ENCODE peak calls at places on chromosomes 1 and 21, in four cellular contexts. L, B, Z and N are unnamed samples.

GRCh38 chr1:7250176-7250575 is 464.9 kb downstream of the CAMTA1 start:
- DNase-seq in B (no peak), Z (no peak), L (no peak), N (no peak)

GRCh38 chr1:110309768-110310167 is 29.4 kb upstream of the RBM15 start:
- DNase-seq in B (no peak), Z (no peak), L (peak; percentile 56), N (no peak)

GRCh38 chr1:219188331-219188803 is 14.7 kb downstream of the LYPLAL1 start:
- DNase-seq in L (no peak), B (no peak), Z (no peak), N (no peak)

GRCh38 chr1:51989582-51990477 is 670 bp downstream of the RAB3B start:
- DNase-seq in Z (no peak), B (no peak), L (no peak), N (no peak)

GRCh38 chr1:94920061-94920460 is 6.8 kb downstream of the CNN3 start:
- DNase-seq in L (no peak), Z (no peak), B (no peak), N (no peak)

GRCh38 chr1:231376101-231376500 is 38.0 kb downstream of the SPRTN start:
- DNase-seq in Z (peak; percentile 46), B (no peak), L (no peak), N (no peak)

GRCh38 chr1:226798427-226799411 is 59.6 kb upstream of the ITPKB start:
- DNase-seq in Z (no peak), L (no peak), B (no peak), N (no peak)

GRCh38 chr1:113403065-113403464 is 12.8 kb downstream of the MAGI3 start:
- DNase-seq in L (no peak), B (no peak), Z (no peak), N (no peak)

GRCh38 chr1:52707927-52708655 is 9.9 kb upstream of the COA7 start:
- DNase-seq in L (no peak), Z (peak; percentile 62), B (no peak), N (no peak)

GRCh38 chr1:241525026-241525425 is 5.5 kb upstream of the FH start:
- DNase-seq in Z (no peak), L (no peak), B (no peak), N (no peak)

GRCh38 chr21:15742052-15742451 is 12.3 kb downstream of the USP25 start:
- DNase-seq in B (no peak), L (no peak), Z (no peak), N (no peak)

GRCh38 chr1:159247266-159247665 is 42.6 kb downstream of the ACKR1 start:
- DNase-seq in B (no peak), L (no peak), Z (no peak), N (no peak)

GRCh38 chr1:159248311-159248710 is 43.6 kb downstream of the ACKR1 start:
- DNase-seq in L (no peak), B (no peak), Z (no peak), N (no peak)

DNA sequence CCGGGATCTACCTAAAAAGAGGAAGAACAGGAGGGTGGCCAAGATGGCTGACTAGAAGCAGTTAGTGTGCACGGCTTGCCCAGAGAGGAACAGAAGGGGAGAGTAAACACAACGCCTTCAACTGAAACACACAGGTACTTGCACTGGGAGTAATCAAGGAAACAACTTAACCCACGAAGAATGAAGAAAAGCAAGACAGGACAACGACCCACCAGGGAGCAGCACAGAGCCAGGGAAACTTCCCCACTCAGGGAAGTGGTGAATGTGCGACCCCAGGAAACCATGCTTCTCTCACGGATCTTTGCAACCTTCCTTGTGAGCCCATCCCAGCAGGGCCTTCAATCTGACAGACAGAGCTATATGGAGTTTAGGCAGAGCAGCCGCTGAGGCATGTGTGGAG is 46.1 kb downstream of the ACKR1 start:
- DNase-seq in L (no peak), B (no peak), Z (peak; percentile 9), N (no peak)
- TF ChIP-seq CTCF in L (no peak), B (no peak), Z (no peak), N (no peak)

GRCh38 chr21:46237474-46237873 is 8.9 kb upstream of the LSS start:
- DNase-seq in Z (no peak), L (no peak), B (no peak), N (no peak)

GRCh38 chr21:46239817-46240325 is 11.3 kb upstream of the LSS start:
- DNase-seq in B (no peak), L (no peak), Z (no peak), N (no peak)

GRCh38 chr21:46229133-46229922 is 754 bp upstream of the LSS start:
- DNase-seq in L (no peak), B (no peak), Z (no peak), N (no peak)

GRCh38 chr21:46229923-46230260 is 1.3 kb upstream of the LSS start:
- DNase-seq in L (no peak), B (no peak), Z (no peak), N (no peak)

DNA sequence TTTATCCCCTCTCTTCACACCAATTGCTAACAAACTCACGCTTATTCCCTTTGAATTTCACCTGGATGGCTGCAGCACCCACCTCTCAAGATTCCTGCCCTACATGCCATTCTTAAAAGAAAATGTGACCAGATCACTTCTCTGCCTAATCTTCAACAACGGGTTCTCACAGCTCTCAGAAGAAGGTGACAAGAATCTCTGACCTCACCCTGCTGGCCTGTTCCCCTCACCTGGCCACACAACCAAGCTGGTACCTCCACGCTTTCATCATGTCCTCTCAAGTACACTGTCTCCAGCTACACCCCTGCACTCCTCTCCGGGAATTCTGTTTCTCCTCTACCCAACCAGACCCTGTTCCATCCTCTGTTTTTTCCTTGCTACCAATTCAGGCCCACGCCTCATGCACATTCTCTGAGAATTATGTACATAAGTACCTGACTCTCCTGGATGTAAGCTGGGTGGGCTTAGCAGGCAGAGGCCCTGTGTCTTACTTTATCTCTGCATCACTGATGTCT is 5.9 kb upstream of the LSS start:
- DNase-seq in L (no peak), B (no peak), Z (no peak), N (no peak)
- H3K9me3 ChIP-seq in L (no peaks in the 10 kb centered on the region), B (no peaks in the 10 kb centered on the region), Z (no peaks in the 10 kb centered on the region), N (no peaks in the 10 kb centered on the region)

GRCh38 chr1:161020573-161021167 is at the start of gene F11R:
- DNase-seq in B (peak; percentile 73), L (no peak), Z (peak; percentile 49), N (peak; percentile 23)
- TF ChIP-seq CTCF in B (peak; percentile 43), L (peak; percentile 18), Z (no peak), N (peak; percentile 7)

GRCh38 chr1:183353597-183353996 is 64.6 kb downstream of the NMNAT2 start:
- DNase-seq in L (no peak), B (no peak), Z (no peak), N (no peak)
- H3K9me3 ChIP-seq in L (no peaks in the 10 kb centered on the region), B (no peaks in the 10 kb centered on the region), Z (no peaks in the 10 kb centered on the region), N (no peaks in the 10 kb centered on the region)

DNA sequence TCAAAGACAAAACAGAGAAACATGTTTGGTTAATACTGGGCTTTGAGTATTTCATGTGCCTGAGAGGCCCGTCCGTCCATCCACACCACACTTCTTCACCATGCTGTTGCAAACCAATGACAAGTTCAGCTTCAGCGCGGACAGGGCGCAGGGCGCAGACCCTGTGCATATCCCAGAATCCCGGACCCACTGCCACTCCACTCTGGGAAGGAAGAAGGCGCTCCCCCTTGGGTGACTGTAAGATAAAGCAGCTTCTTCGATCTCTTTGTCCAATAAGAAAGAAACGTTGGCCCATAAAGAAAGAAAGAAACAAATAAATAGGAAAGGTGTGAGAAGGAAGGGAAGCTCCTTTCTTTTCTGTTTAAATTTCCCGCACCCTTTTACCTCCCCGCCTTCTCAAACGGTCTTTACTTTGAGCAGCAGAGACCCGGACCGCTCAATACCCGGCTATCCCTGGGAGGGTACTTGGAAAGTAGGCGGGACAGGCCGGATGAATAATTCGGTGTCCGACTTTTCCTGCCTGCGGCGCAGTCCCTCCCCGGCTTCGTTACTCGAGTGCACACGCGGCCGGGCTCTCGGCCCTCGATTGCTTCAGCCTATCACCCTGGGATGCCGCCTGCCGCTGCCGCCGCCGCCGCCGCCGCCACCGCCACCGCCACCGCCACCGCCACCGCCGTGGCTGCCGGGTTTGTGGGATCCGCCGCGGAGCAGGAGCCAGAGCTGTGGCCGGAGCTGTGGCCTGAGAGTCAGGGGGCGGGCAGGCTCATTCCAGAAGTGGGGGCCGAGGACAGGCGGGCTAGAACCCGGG is 550 bp upstream of the RASAL2 start:
- DNase-seq in Z (peak; percentile 96), B (peak; percentile 94), L (peak; percentile 91), N (peak; percentile 96)
- TF ChIP-seq CTCF in Z (peak; percentile 14), B (no peak), L (no peak), N (peak; percentile 10)

DNA sequence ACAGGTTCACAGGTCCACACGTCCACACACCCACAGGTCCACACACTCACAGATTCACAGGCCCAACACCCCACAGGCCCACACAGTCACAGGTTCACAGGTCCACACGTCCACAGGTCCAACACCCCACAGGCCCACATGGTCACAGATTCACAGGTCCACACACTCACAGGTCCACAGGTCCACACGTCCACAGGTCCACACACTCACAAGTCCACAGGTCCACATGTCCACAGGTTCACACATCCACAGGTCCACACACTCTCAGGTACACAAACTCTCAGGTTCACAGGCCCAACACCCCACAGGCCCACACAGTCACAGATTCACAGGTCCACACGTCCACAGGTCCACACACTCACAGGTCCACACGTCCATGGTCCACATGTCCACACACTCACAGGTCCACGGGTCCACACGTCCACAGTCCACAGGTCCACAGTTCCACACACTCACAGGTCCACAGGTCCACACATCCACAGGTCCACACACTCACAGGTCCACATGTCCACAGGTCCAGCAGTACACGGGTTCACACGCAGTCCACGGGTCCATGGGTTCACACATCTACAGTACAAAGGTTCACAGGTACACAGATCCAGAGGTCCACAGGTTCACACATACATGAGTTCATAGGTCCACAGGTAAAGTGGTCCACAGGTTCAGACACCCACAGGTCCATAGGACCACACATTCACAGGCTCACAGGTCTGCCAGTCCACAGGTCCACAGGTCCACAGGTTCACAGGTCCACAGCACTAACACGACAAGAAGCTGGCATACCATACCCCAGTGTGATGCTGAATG is 39.4 kb upstream of the COL6A2 start:
- DNase-seq in Z (no peak), L (no peak), B (peak; percentile 27), N (no peak)
- H3K9me3 ChIP-seq in Z (peaks cover 16% of the 10 kb centered on the region), L (peaks cover 39% of the 10 kb centered on the region), B (no peaks in the 10 kb centered on the region), N (no peaks in the 10 kb centered on the region)

GRCh38 chr1:151511636-151512215 is 539 bp downstream of the CGN start:
- DNase-seq in L (no peak), Z (peak; percentile 41), B (peak; percentile 69), N (no peak)
- TF ChIP-seq CTCF in L (peak; percentile 9), Z (no peak), B (peak; percentile 3), N (no peak)

GRCh38 chr1:3120994-3121393 is 52.0 kb downstream of the PRDM16 start:
- DNase-seq in L (no peak), Z (no peak), B (no peak), N (no peak)
- H3K9me3 ChIP-seq in L (peaks cover 56% of the 10 kb centered on the region), Z (no peaks in the 10 kb centered on the region), B (no peaks in the 10 kb centered on the region), N (no peaks in the 10 kb centered on the region)